ENCODE peak calls at places on chromosomes 13 and 19, in five cellular contexts. One of them, this sample, is unnamed.
A peak's percentile ranks its signal among the peaks of the same experiment; 100 is the strongest.

GRCh38 chr19:9934132-9934950 is 2.0 kb downstream of the OLFM2 start:
- DNase-seq in H1: peak; percentile 77
- DNase-seq in IMR-90: peak; percentile 69
- DNase-seq in neuronal stem cell: peak; percentile 87
- DNase-seq in H9: peak; percentile 87
- DNase-seq in this sample: peak; percentile 72

GRCh38 chr13:35675651-35676050 is 199.2 kb upstream of the MAB21L1 start:
- DNase-seq in neuronal stem cell: no peak
- DNase-seq in H9: no peak
- DNase-seq in IMR-90: no peak
- DNase-seq in H1: no peak
- DNase-seq in this sample: no peak

GRCh38 chr13:73984949-73985691 is 149.1 kb downstream of the KLF12 start:
- DNase-seq in neuronal stem cell: no peak
- DNase-seq in IMR-90: no peak
- DNase-seq in H9: no peak
- DNase-seq in H1: no peak
- DNase-seq in this sample: no peak

GRCh38 chr13:28558126-28558525 is 63.2 kb upstream of the FLT1 start:
- DNase-seq in neuronal stem cell: no peak
- DNase-seq in IMR-90: peak; percentile 97
- DNase-seq in H9: no peak
- DNase-seq in H1: no peak
- DNase-seq in this sample: peak; percentile 75

GRCh38 chr19:13723206-13723605 is 41.1 kb upstream of the MRI1 start:
- DNase-seq in neuronal stem cell: no peak
- DNase-seq in H1: no peak
- DNase-seq in IMR-90: peak; percentile 66
- DNase-seq in H9: no peak
- DNase-seq in this sample: peak; percentile 51

GRCh38 chr19:13832096-13832495 is 36.9 kb downstream of the ZSWIM4 start:
- DNase-seq in IMR-90: no peak
- DNase-seq in neuronal stem cell: no peak
- DNase-seq in H9: no peak
- DNase-seq in H1: no peak
- DNase-seq in this sample: peak; percentile 78

GRCh38 chr13:84821261-84821660 is 939.0 kb upstream of the SLITRK1 start:
- DNase-seq in IMR-90: no peak
- DNase-seq in H9: no peak
- DNase-seq in neuronal stem cell: no peak
- DNase-seq in H1: no peak
- DNase-seq in this sample: no peak

GRCh38 chr13:22757530-22758120 is 423.2 kb upstream of the SGCG start:
- DNase-seq in neuronal stem cell: no peak
- DNase-seq in H1: no peak
- DNase-seq in IMR-90: peak; percentile 7
- DNase-seq in H9: no peak
- DNase-seq in this sample: peak; percentile 5

GRCh38 chr13:39415403-39415802 is 187.6 kb downstream of the LHFPL6 start:
- DNase-seq in H9: peak; percentile 50
- DNase-seq in neuronal stem cell: no peak
- DNase-seq in IMR-90: peak; percentile 43
- DNase-seq in H1: no peak
- DNase-seq in this sample: peak; percentile 32

GRCh38 chr13:73521970-73522549 is 463.3 kb downstream of the KLF5 start:
- DNase-seq in IMR-90: peak; percentile 1
- DNase-seq in H9: no peak
- DNase-seq in H1: no peak
- DNase-seq in neuronal stem cell: no peak
- DNase-seq in this sample: no peak

GRCh38 chr13:31172535-31172934 is 10.8 kb upstream of the HSPH1 start:
- DNase-seq in H1: no peak
- DNase-seq in IMR-90: peak; percentile 84
- DNase-seq in neuronal stem cell: no peak
- DNase-seq in H9: no peak
- DNase-seq in this sample: peak; percentile 72

GRCh38 chr19:58372311-58373133 is 8.3 kb downstream of the ZNF837 start:
- DNase-seq in H1: no peak
- DNase-seq in IMR-90: no peak
- DNase-seq in H9: no peak
- DNase-seq in neuronal stem cell: no peak
- DNase-seq in this sample: no peak

GRCh38 chr19:58367698-58368454 is 5.3 kb upstream of the ZNF497 start:
- DNase-seq in IMR-90: no peak
- DNase-seq in H9: peak; percentile 23
- DNase-seq in neuronal stem cell: no peak
- DNase-seq in H1: no peak
- DNase-seq in this sample: no peak

GRCh38 chr19:58364127-58364526 is 1.6 kb upstream of the ZNF497 start:
- DNase-seq in neuronal stem cell: no peak
- DNase-seq in IMR-90: no peak
- DNase-seq in H1: no peak
- DNase-seq in H9: no peak
- DNase-seq in this sample: no peak

GRCh38 chr19:58366576-58367430 is 4.3 kb upstream of the ZNF497 start:
- DNase-seq in H9: peak; percentile 25
- DNase-seq in H1: no peak
- DNase-seq in IMR-90: no peak
- DNase-seq in neuronal stem cell: no peak
- DNase-seq in this sample: no peak

DNA sequence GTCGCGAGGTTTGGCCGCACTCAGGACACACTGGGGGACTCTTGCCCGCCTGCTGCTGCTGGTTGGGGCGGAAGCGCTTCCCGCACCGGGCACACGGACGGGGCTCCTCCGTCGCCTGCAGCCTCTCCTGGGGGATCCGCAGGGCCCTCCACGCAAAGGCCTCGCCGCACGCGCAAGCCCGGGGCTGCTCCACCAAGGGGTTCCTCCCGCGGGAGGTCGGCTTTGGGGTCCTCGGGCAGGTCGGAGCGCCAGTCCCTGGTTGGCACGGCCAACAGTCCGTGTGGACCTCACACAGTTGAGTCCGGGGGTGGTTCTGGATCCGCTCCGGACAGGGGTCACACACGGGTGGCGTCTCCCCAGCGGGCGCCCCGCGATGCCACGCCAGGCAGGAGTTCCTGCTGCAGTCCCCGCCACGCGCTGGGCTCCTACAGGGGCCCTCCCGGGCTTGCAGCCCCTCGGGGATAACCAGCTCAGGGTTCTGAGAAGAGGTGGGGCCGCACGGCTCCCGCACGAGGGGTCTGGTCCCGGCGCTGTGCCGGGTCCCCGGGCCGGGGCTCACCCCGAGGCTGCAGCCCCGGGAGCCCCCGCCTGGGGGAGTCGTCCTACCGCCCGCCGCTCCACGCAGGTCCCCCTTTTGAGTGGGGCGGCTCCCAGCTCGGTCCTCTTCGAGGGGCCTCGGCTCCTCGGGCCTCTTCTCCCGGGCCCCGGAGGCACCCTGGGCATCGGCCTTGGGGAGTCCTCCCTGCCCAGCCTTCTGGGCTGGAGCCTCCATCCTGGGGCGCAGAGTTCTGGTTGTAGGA is 6.2 kb upstream of the ZNF497 start:
- DNase-seq in H1: no peak
- DNase-seq in neuronal stem cell: no peak
- DNase-seq in H9: peak; percentile 31
- DNase-seq in IMR-90: no peak
- DNase-seq in this sample: no peak
- H2BK15ac ChIP-seq in H1: no peak overlapping the region
- H2BK15ac ChIP-seq in neuronal stem cell: no peak overlapping the region
- H2BK15ac ChIP-seq in H9: no peak overlapping the region
- H2BK15ac ChIP-seq in IMR-90: no peak overlapping the region
- H2BK15ac ChIP-seq in this sample: no peak overlapping the region

GRCh38 chr19:797528-798414 is 519 bp downstream of the PTBP1 start:
- DNase-seq in IMR-90: peak; percentile 85
- DNase-seq in H1: no peak
- DNase-seq in neuronal stem cell: peak; percentile 86
- DNase-seq in H9: peak; percentile 75
- DNase-seq in this sample: peak; percentile 86
- H2AK5ac ChIP-seq in IMR-90: peak overlapping the region; percentile 86
- H2AK5ac ChIP-seq in H1: no peak overlapping the region
- H2AK5ac ChIP-seq in neuronal stem cell: peak overlapping the region; percentile 83
- H2AK5ac ChIP-seq in H9: no peak overlapping the region
- H2AK5ac ChIP-seq in this sample: peak overlapping the region; percentile 37

GRCh38 chr19:46714523-46715106 is 2.3 kb downstream of the PRKD2 start:
- DNase-seq in neuronal stem cell: no peak
- DNase-seq in H9: no peak
- DNase-seq in H1: no peak
- DNase-seq in IMR-90: no peak
- DNase-seq in this sample: peak; percentile 48
- H2AFZ ChIP-seq in neuronal stem cell: no peak overlapping the region
- H2AFZ ChIP-seq in H9: no peak overlapping the region
- H2AFZ ChIP-seq in H1: no peak overlapping the region
- H2AFZ ChIP-seq in IMR-90: peak overlapping the region; percentile 85
- H2AFZ ChIP-seq in this sample: no peak overlapping the region

GRCh38 chr13:94312511-94313191 is 166.8 kb downstream of the DCT start:
- DNase-seq in H1: no peak
- DNase-seq in H9: no peak
- DNase-seq in IMR-90: no peak
- DNase-seq in neuronal stem cell: peak; percentile 37
- DNase-seq in this sample: peak; percentile 16

GRCh38 chr13:94308808-94309207 is 170.7 kb downstream of the DCT start:
- DNase-seq in H1: no peak
- DNase-seq in neuronal stem cell: no peak
- DNase-seq in H9: no peak
- DNase-seq in IMR-90: no peak
- DNase-seq in this sample: peak; percentile 42

GRCh38 chr13:94311893-94312292 is 167.6 kb downstream of the DCT start:
- DNase-seq in H1: no peak
- DNase-seq in IMR-90: peak; percentile 36
- DNase-seq in H9: no peak
- DNase-seq in neuronal stem cell: no peak
- DNase-seq in this sample: peak; percentile 40

GRCh38 chr13:94309576-94309975 is 169.9 kb downstream of the DCT start:
- DNase-seq in IMR-90: no peak
- DNase-seq in H9: no peak
- DNase-seq in neuronal stem cell: no peak
- DNase-seq in H1: no peak
- DNase-seq in this sample: peak; percentile 20

GRCh38 chr13:94309997-94310842 is 169.3 kb downstream of the DCT start:
- DNase-seq in H1: no peak
- DNase-seq in H9: no peak
- DNase-seq in IMR-90: peak; percentile 96
- DNase-seq in neuronal stem cell: no peak
- DNase-seq in this sample: peak; percentile 92
- H2BK15ac ChIP-seq in H1: no peak overlapping the region
- H2BK15ac ChIP-seq in H9: no peak overlapping the region
- H2BK15ac ChIP-seq in IMR-90: peak overlapping the region; percentile 51
- H2BK15ac ChIP-seq in neuronal stem cell: no peak overlapping the region
- H2BK15ac ChIP-seq in this sample: no peak overlapping the region

This sample was measured in mesenchymal stem cell.